ENCODE peak calls at places on chromosome 5, in eight cellular contexts. U, E, O, A, D, J, M and P are unnamed samples.

GRCh38 chr5:173736374-173736773 is 119.9 kb upstream of the BOD1 start:
- DNase-seq in D (peak; percentile 71), U (no peak), E (no peak), M (no peak), O (no peak), A (no peak), J (no peak), P (no peak)

GRCh38 chr5:145104106-145104505 is 731.0 kb downstream of the PRELID2 start:
- DNase-seq in D (no peak), A (no peak), U (no peak), M (no peak), J (no peak), O (no peak), E (no peak), P (no peak)

GRCh38 chr5:102451082-102451481 is 47.7 kb downstream of the SLCO6A1 start:
- DNase-seq in E (no peak), A (no peak), J (no peak), M (no peak), D (no peak), U (no peak), O (no peak), P (no peak)

GRCh38 chr5:138444774-138445546 is 6.1 kb downstream of the REEP2 start:
- DNase-seq in E (no peak), U (no peak), J (no peak), O (no peak), M (no peak), D (peak; percentile 20), A (no peak), P (no peak)

GRCh38 chr5:143836161-143836725 is 24.3 kb downstream of the HMHB1 start:
- DNase-seq in D (no peak), O (no peak), E (no peak), J (no peak), M (no peak), A (no peak), U (no peak), P (no peak)

GRCh38 chr5:51404256-51404655 is 21.0 kb downstream of the ISL1 start:
- DNase-seq in D (no peak), U (no peak), A (no peak), M (no peak), E (no peak), O (peak; percentile 13), J (no peak), P (no peak)

GRCh38 chr5:172010278-172010677 is 3.8 kb upstream of the FBXW11 start:
- DNase-seq in U (no peak), D (no peak), J (no peak), M (peak; percentile 34), O (no peak), A (no peak), E (no peak), P (no peak)

GRCh38 chr5:3394046-3394597 is 201.5 kb upstream of the IRX1 start:
- DNase-seq in J (no peak), M (peak; percentile 19), O (no peak), D (no peak), E (no peak), A (no peak), U (no peak), P (peak; percentile 20)

GRCh38 chr5:79021753-79022152 is 36.6 kb upstream of the ARSB start:
- DNase-seq in E (no peak), O (no peak), A (no peak), J (no peak), U (no peak), D (no peak), M (peak; percentile 8), P (no peak)

GRCh38 chr5:131224387-131225191 is 39.3 kb upstream of the CDC42SE2 start:
- DNase-seq in M (no peak), J (no peak), E (no peak), O (no peak), A (no peak), D (no peak), U (peak; percentile 10), P (no peak)

GRCh38 chr5:3222924-3223323 is 372.7 kb upstream of the IRX1 start:
- DNase-seq in E (no peak), U (no peak), A (no peak), D (no peak), J (no peak), M (no peak), O (no peak), P (peak; percentile 14)

GRCh38 chr5:33317271-33317670 is 123.5 kb upstream of the TARS1 start:
- DNase-seq in E (no peak), M (no peak), O (no peak), U (no peak), J (no peak), D (no peak), A (no peak), P (no peak)

GRCh38 chr5:6784481-6784880 is 71.2 kb downstream of the TENT4A start:
- DNase-seq in J (no peak), U (no peak), M (no peak), E (no peak), D (no peak), O (no peak), A (no peak), P (no peak)

GRCh38 chr5:65883461-65883860 is 42.9 kb upstream of the ERBIN start:
- DNase-seq in U (no peak), E (no peak), M (no peak), A (no peak), D (no peak), J (no peak), O (no peak), P (no peak)

DNA sequence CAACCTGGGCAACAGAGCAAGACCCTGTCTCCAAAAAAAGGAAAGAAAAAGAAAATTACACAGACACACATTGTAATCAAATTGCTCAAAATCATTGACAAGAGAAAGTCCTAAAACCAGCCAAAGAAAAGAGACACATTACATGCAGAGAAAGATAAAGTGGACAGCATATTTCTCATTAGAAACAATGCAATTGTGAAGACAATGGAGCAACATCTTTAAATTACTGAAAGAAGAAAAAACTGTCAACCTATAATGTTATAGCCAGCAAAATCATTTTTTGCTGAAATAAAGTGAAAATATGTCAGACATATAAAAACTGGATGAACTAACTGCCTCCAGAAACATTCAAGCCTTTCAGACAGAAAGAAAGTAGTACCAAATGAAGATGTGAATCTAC is 120.6 kb downstream of the TMEM167A start:
- DNase-seq in J (no peak), E (no peak), O (no peak), A (no peak), M (no peak), D (no peak), U (no peak), P (no peak)
- H3K4me1 ChIP-seq in J (no peaks in the 10 kb centered on the region), E (no peaks in the 10 kb centered on the region), O (peaks cover 2% of the 10 kb centered on the region), A (no peaks in the 10 kb centered on the region), M (no peaks in the 10 kb centered on the region), D (no peaks in the 10 kb centered on the region), U (no peaks in the 10 kb centered on the region), P (no peaks in the 10 kb centered on the region)

DNA sequence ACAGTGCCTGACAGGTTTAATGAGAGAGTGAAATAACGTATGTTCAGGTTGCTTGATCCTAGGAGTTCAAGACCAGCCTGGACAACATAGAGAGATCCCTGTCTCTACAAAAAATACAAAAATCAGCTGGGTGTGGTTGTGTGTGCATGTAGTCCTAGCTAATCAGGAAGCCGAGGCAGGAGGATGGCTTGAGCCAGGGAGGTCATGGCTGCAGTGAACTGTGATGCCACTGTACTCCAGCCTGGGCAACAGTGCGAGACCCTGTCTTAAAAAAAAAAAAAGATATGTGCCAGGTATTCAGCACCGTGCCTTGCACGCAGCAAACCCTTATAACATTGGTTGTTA is 38.8 kb upstream of the SPRY4 start:
- DNase-seq in U (no peak), J (no peak), E (no peak), D (no peak), A (no peak), O (no peak), M (no peak), P (no peak)
- H3K4me1 ChIP-seq in U (peaks cover 23% of the 10 kb centered on the region), J (peaks cover 9% of the 10 kb centered on the region), E (no peaks in the 10 kb centered on the region), D (peaks cover 8% of the 10 kb centered on the region), A (peaks cover 9% of the 10 kb centered on the region), O (peaks cover 87% of the 10 kb centered on the region), M (peaks cover 8% of the 10 kb centered on the region), P (peaks cover 9% of the 10 kb centered on the region)

DNA sequence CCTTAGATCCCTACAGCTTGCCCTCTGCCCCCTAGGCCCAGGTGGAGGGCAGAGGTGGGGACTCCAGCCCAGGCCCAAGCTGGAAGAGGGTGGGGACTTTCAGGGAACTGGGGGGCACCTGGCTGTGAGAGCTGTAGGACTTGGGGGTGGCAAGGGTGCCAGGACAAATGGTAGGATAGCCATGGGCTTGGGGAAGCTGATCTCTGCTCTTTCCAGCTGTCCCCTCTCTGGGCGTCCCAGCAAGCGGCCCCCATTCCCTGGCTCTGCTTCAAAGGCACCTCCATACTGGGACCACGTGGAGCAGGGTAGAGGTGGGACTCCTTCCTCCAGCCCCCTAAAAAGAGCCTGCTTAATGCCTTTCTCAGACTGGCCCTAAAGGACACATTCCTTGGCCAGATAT is 385 bp downstream of the LTC4S start:
- DNase-seq in M (no peak), U (no peak), A (no peak), O (no peak), E (no peak), J (no peak), D (no peak), P (no peak)
- H3K4me1 ChIP-seq in M (no peaks in the 10 kb centered on the region), U (peaks cover 55% of the 10 kb centered on the region), A (peaks cover 43% of the 10 kb centered on the region), O (peaks cover 9% of the 10 kb centered on the region), E (peaks cover 14% of the 10 kb centered on the region), J (peaks cover 27% of the 10 kb centered on the region), D (peaks cover 10% of the 10 kb centered on the region), P (peaks cover 31% of the 10 kb centered on the region)

GRCh38 chr5:55307383-55308253 is at the start of the genes DHX29 and MTREX:
- DNase-seq in E (peak; percentile 90), A (peak; percentile 80), D (peak; percentile 94), O (peak; percentile 80), M (peak; percentile 96), U (peak; percentile 94), J (peak; percentile 74), P (peak; percentile 90)

GRCh38 chr5:55304584-55304983 is 2.9 kb downstream of the DHX29 start:
- DNase-seq in A (no peak), J (no peak), D (no peak), O (no peak), M (no peak), U (no peak), E (no peak), P (no peak)

GRCh38 chr5:55306641-55307382 is 682 bp downstream of the DHX29 start:
- DNase-seq in O (no peak), U (no peak), A (no peak), M (no peak), E (no peak), D (no peak), J (no peak), P (no peak)

GRCh38 chr5:55303238-55303690 is 4.2 kb downstream of the DHX29 start:
- DNase-seq in U (no peak), J (no peak), E (no peak), O (no peak), M (no peak), A (no peak), D (no peak), P (peak; percentile 38)

GRCh38 chr5:55308254-55308836 is 556 bp downstream of the MTREX start:
- DNase-seq in O (no peak), J (no peak), E (peak; percentile 33), U (peak; percentile 4), M (no peak), D (peak; percentile 15), A (no peak), P (no peak)
- H3K4me1 ChIP-seq in O (peaks cover 18% of the 10 kb centered on the region), J (peaks cover 45% of the 10 kb centered on the region), E (peaks cover 20% of the 10 kb centered on the region), U (peaks cover 75% of the 10 kb centered on the region), M (peaks cover 27% of the 10 kb centered on the region), D (peaks cover 28% of the 10 kb centered on the region), A (peaks cover 27% of the 10 kb centered on the region), P (peaks cover 41% of the 10 kb centered on the region)